ENCODE peak calls at places on chromosomes 6 and 20, in five cellular contexts. N is mesendoderm, O is GM23248, F is PC-9, X is MM.1S. W is an unnamed sample.

GRCh38 chr20:59571591-59572314 is 32.6 kb upstream of the PHACTR3 start:
- DNase-seq in N (peak), O (peak), F (peak), X (peak), W (peak)

GRCh38 chr6:13474360-13474759 is 13.0 kb downstream of the GFOD1 start:
- DNase-seq in N (no peak), O (peak), F (no peak), X (no peak), W (no peak)

GRCh38 chr6:116763871-116764270 is 1.6 kb downstream of the FAM162B start:
- DNase-seq in N (no peak), O (no peak), F (no peak), X (no peak), W (no peak)

GRCh38 chr6:3068329-3069223 is at the start of gene RIPK1:
- DNase-seq in N (peak), O (peak), F (peak), X (peak), W (peak)

GRCh38 chr6:104959453-104959858 is 2.5 kb downstream of the LIN28B start:
- DNase-seq in N (peak), O (no peak), F (no peak), X (no peak), W (peak)

GRCh38 chr20:4898282-4898681 is 103.0 kb downstream of the SLC23A2 start:
- DNase-seq in N (peak), O (peak), F (peak), X (no peak), W (no peak)

GRCh38 chr20:4038676-4039075 is 23.3 kb upstream of the RNF24 start:
- DNase-seq in N (no peak), O (no peak), F (no peak), X (no peak), W (no peak)

GRCh38 chr20:62353289-62354030 is 13.7 kb downstream of the LAMA5 start:
- DNase-seq in N (no peak), O (no peak), F (no peak), X (no peak), W (no peak)

GRCh38 chr6:100573169-100573568 is 108.4 kb upstream of the SIM1 start:
- DNase-seq in N (peak), O (peak), F (no peak), X (no peak), W (peak)

GRCh38 chr20:38217791-38218565 is 42.6 kb downstream of the KIAA1755 start:
- DNase-seq in N (peak), O (peak), F (peak), X (no peak), W (no peak)

GRCh38 chr6:42726026-42726425 is 3.6 kb upstream of the PRPH2 start:
- DNase-seq in N (no peak), O (peak), F (no peak), X (no peak), W (no peak)

GRCh38 chr6:112443666-112444065 is 96.5 kb downstream of the RFPL4B start:
- DNase-seq in N (no peak), O (peak), F (no peak), X (no peak), W (no peak)

GRCh38 chr20:57252559-57253162 is 13.8 kb downstream of the BMP7 start:
- DNase-seq in N (peak), O (no peak), F (no peak), X (no peak), W (no peak)
- H3K27ac ChIP-seq in N (no peak), O (no peak), F (no peak), X (no peak), W (no peak)

GRCh38 chr6:159353193-159353592 is 184.0 kb downstream of the FNDC1 start:
- DNase-seq in N (no peak), O (no peak), F (no peak), X (no peak), W (no peak)
- H3K4me2 ChIP-seq in N (no peak), O (no peak), F (no peak), X (no peak), W (no peak)

GRCh38 chr20:41248371-41249024 is 69.0 kb downstream of the ZHX3 start:
- DNase-seq in N (no peak), O (no peak), F (no peak), X (no peak), W (no peak)
- H3K27ac ChIP-seq in N (no peak), O (peak), F (no peak), X (peak), W (no peak)

GRCh38 chr20:841568-842546 is 8.3 kb downstream of the FAM110A start:
- DNase-seq in N (peak), O (no peak), F (peak), X (no peak), W (no peak)

GRCh38 chr20:839626-840025 is 6.1 kb downstream of the FAM110A start:
- DNase-seq in N (no peak), O (no peak), F (no peak), X (no peak), W (no peak)

GRCh38 chr20:842547-842940 is 9.0 kb downstream of the FAM110A start:
- DNase-seq in N (no peak), O (no peak), F (no peak), X (no peak), W (no peak)

GRCh38 chr20:840503-840857 is 7.0 kb downstream of the FAM110A start:
- DNase-seq in N (no peak), O (no peak), F (no peak), X (no peak), W (no peak)

DNA sequence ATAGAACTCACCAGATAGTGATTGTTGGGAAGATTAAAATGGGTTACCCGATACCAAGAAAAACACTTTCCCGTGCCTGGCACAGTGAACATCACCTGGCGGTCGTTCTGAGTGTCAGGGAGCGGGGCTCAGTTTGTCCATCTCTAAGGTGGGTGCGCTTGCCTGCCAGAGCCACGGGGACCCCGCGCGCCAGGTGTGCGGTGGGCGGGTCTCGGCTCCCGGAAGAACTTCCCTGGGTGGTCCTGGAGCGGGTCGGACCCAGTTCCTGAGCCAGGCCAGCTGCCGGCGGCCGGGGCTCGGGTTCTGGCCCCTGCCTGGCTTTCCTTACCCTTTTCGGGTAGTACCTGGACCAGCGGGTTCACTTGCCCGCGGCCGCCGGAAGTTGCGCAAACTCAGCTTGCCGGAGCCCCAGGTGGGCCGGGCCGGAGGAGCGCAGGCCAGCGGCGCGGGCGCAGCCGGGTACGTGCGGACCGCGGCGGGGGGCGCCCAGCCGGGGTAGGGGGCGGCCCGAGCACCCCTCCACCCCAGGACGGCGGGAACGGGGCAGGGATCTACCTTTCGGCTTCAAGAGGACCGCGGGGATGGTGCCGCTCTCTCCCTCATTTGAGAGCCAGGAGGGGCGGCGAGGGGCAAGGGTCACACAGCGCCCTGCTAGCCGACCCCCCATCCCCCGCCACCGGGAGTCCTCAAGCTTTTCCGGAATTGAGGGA is 7.5 kb downstream of the FAM110A start:
- DNase-seq in N (peak), O (peak), F (peak), X (no peak), W (no peak)
- H3K4me2 ChIP-seq in N (peak), O (peak), F (peak), X (peak), W (no peak)

GRCh38 chr6:139698526-139699182 is 324.2 kb upstream of the CITED2 start:
- DNase-seq in N (no peak), O (peak), F (no peak), X (no peak), W (no peak)
- H3K27ac ChIP-seq in N (no peak), O (peak), F (no peak), X (no peak), W (no peak)

DNA sequence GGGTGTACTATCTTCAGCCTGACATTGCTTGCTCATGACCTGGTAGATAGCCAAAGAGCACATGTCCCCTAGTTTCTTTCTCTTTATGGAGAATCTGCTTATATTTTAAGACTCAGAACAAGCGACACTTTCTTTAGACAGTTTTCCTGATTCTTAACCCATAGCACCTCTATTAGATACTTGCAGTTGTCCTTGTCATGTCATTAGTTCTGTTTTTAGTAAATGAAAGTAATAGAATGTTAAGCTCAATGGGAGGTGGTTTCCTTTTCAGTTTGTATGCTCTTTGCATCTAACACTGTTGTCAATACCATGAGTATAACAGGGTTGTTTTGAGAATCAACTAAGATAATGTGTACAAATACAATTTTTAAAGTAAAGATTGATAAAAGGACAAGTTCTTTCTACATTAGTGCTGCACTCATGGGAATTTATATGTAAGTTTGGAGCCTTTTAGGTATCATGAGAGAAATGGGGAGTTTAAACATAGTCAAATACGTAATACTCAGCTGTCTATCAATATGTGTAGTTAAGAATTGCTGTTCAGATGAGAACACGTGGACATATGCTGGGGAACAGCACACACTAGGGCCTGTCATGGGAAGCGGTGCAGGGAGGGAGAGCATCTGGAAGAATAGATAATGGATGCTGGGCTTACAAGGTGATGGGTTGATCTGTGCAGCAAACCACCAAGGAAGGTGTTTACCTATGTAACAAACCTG is 124.3 kb downstream of the GRM1 start:
- DNase-seq in N (no peak), O (no peak), F (no peak), X (peak), W (no peak)
- H3K4me2 ChIP-seq in N (no peak), O (no peak), F (no peak), X (peak), W (no peak)

DNA sequence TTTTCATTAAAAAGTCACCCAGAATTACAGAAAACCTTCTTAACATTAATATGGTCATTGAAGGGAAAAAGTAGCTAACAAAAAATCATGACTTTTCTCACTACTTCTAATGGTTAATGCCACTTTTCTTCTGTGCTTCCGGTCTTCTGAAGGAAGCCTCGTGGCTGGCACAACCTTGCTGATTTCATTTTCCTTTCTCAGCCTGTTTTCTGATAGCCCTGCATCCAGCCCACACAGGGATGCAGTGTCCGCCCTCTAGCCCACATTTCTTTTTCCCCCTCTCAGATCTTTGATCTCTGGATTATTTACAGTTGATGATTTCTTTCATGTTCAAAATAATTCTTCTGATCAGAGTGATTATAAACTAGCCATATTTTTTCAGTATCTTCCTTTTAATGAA is 655.4 kb upstream of the EPHA7 start:
- DNase-seq in N (no peak), O (no peak), F (no peak), X (peak), W (no peak)
- H3K27ac ChIP-seq in N (no peak), O (no peak), F (no peak), X (no peak), W (no peak)

DNA sequence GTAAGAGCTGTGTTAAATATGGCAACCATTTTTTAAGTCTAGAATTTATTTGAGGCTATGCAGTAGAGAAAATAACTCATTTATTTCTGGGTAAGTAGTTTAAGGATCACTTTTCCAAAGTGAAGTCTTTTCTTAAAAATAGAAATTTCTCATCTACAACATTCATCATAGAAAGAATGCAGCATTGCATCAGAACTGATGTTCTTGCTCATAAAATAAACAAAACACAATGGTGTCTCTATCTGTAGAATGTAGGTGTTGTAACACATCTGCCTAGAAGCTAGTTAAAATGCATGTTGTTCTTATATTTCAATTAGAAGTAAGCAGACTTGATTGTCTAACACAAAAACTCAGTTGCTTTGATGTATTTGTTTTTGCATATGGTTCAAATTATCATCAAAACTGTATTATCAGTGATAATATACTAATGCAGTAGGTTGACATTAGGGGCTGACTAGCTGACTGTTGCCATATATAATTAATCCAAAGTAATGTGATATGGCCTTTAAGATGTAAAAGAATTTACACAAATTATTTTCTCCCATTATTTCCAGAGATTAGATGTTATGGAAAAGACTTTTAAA is 654.8 kb upstream of the FLRT3 start:
- DNase-seq in N (no peak), O (peak), F (no peak), X (no peak), W (no peak)
- H3K4me2 ChIP-seq in N (no peak), O (peak), F (no peak), X (no peak), W (no peak)

DNA sequence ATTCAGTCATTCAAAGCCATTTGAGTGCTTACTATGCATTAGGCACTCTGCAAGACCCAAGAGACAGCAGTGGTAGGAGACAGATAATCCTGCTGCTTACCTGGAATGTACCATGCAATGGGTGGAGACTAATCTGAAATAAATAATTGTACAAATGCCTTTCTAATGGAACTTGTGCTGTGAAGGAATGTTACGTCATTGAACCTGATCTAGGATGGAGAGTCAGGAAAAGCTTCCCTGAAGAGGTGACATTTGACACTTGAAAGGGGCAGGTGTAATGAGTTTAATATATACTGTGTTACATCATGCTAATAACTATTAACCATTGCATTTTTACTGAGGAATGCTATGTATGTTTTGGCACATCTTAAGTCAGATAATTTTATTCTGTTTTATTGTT is 491.0 kb upstream of the FLRT3 start:
- DNase-seq in N (no peak), O (no peak), F (no peak), X (no peak), W (no peak)
- H3K27ac ChIP-seq in N (no peak), O (no peak), F (no peak), X (no peak), W (no peak)

GRCh38 chr6:147651249-147652063 is 143.0 kb downstream of the SAMD5 start:
- DNase-seq in N (peak), O (no peak), F (no peak), X (no peak), W (no peak)

GRCh38 chr6:147648936-147649335 is 140.4 kb downstream of the SAMD5 start:
- DNase-seq in N (no peak), O (no peak), F (no peak), X (no peak), W (no peak)

DNA sequence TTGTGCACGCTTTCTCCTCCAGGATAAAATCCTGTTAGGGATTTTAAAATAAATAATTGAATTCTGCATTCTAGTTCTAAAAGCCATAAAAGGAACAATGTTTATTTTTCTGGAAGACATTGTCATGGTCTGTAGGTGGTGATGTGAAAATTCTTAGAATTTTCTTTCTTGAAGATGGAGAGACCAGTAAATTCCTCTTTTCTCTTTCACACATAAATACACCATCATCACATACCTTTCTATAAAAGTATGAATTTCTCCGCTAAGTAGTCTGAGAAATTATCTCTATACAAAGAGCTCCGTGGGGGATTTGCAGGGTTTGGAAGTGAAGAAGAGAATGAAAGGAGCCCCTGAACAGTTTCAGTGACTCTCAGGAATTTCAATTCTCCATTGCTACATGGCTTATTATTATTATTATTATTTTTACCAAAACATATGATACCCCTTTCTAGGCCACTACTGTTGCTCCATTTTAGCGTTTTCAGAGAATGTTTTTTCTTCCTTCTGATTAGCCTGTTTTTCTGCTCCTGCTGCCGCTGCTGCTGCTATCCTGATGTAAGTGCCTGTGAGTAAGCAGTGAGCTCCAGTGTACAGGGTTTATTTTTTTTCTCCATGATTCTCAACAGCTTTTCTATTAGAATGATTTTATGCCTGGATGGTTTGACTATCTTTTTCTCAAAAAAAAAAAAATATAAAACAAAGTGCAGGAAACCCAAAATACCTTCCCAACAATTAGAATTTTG is 145.8 kb downstream of the SAMD5 start:
- DNase-seq in N (no peak), O (no peak), F (no peak), X (no peak), W (no peak)
- H3K4me2 ChIP-seq in N (no peak), O (no peak), F (no peak), X (no peak), W (no peak)